ENCODE peak calls at places on chromosomes 3 and 15, in nine cellular contexts. Y is body of pancreas; R is NT2/D1; A is tibial nerve; O is NB4; X is fibroblast of lung; P is IMR-90; T is choroid plexus epithelial cell; C is CD8-positive, alpha-beta T cell. I is an unnamed sample.

GRCh38 chr3:148943531-148944200 is 47.7 kb upstream of the GYG1 start:
- DNase-seq in C (no peak), R (peak; percentile 43), A (no peak), O (peak; percentile 74), P (peak; percentile 85), Y (no peak), X (peak; percentile 91), T (peak; percentile 96), I (peak; percentile 25)

GRCh38 chr3:10249833-10250232 is 1.6 kb downstream of the TATDN2 start:
- DNase-seq in X (peak; percentile 44), A (no peak), T (peak; percentile 29), O (no peak), Y (no peak), P (peak; percentile 77), C (no peak), R (no peak), I (no peak)

GRCh38 chr3:61828158-61828874 is 266.9 kb downstream of the PTPRG start:
- DNase-seq in P (no peak), Y (no peak), R (no peak), A (no peak), C (no peak), O (no peak), T (no peak), X (peak; percentile 26), I (no peak)

GRCh38 chr3:65873869-65874268 is 164.8 kb downstream of the MAGI1 start:
- DNase-seq in X (no peak), P (no peak), T (no peak), A (no peak), R (no peak), O (no peak), C (no peak), Y (no peak), I (no peak)

GRCh38 chr3:31219131-31219843 is 313.4 kb upstream of the STT3B start:
- DNase-seq in R (no peak), O (peak; percentile 86), Y (no peak), T (peak; percentile 91), X (no peak), A (no peak), C (no peak), P (peak; percentile 15), I (no peak)

GRCh38 chr3:16447156-16447555 is 66.3 kb downstream of the RFTN1 start:
- DNase-seq in R (no peak), X (no peak), Y (no peak), A (no peak), T (no peak), C (no peak), O (no peak), P (no peak), I (no peak)

GRCh38 chr3:53234841-53235232 is 21.0 kb downstream of the TKT start:
- DNase-seq in T (no peak), X (no peak), Y (no peak), O (no peak), A (no peak), P (no peak), C (no peak), R (no peak), I (no peak)

GRCh38 chr15:71182522-71182921 is 67.3 kb downstream of the THSD4 start:
- DNase-seq in X (no peak), O (no peak), Y (no peak), R (no peak), C (no peak), P (no peak), A (no peak), T (no peak), I (no peak)

GRCh38 chr3:55313701-55314100 is 173.4 kb downstream of the WNT5A start:
- DNase-seq in O (no peak), C (no peak), Y (no peak), T (no peak), R (no peak), P (no peak), A (no peak), X (no peak), I (no peak)

GRCh38 chr3:149414557-149415231 is 37.2 kb upstream of the TM4SF1 start:
- DNase-seq in P (no peak), R (no peak), O (no peak), A (no peak), Y (no peak), X (peak; percentile 90), C (no peak), T (peak; percentile 76), I (no peak)

GRCh38 chr3:32457971-32458471 is 44.6 kb downstream of the CMTM6 start:
- DNase-seq in C (peak; percentile 58), X (no peak), P (no peak), T (no peak), R (no peak), A (no peak), Y (no peak), O (peak; percentile 73), I (no peak)

GRCh38 chr15:83747718-83748110 is 93.8 kb downstream of the ADAMTSL3 start:
- DNase-seq in C (no peak), R (no peak), P (no peak), O (no peak), T (no peak), A (no peak), Y (no peak), X (no peak), I (no peak)
- H3K4me3 ChIP-seq in C (no peak overlapping the region), R (no peak overlapping the region), P (no peak overlapping the region), O (no peak overlapping the region), T (no peak overlapping the region), A (no peak overlapping the region), Y (no peak overlapping the region), X (no peak overlapping the region), I (no peak overlapping the region)

DNA sequence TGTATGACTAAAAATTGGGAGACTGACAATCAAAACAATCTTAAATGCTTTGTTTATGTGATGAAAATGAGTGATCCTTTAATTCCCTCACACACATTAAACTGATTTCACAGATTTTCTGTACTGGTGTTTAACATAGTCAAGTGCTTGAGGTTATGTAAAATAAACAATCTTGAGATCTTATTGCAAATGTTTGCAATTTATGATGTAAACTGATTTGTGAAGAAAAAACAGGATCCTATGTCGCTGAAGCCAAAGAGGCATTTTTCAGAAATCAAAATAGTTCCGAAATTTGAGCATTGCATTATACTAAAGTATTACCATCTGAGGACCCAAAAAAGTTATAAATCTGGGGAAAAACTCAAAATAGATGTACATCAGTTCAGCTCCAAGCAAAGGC is 12.7 kb downstream of the SHOX2 start:
- DNase-seq in T (no peak), Y (no peak), X (no peak), P (no peak), C (no peak), O (no peak), A (no peak), R (no peak), I (no peak)
- H3K4me3 ChIP-seq in T (no peak overlapping the region), Y (no peak overlapping the region), X (no peak overlapping the region), P (no peak overlapping the region), C (no peak overlapping the region), O (no peak overlapping the region), A (no peak overlapping the region), R (no peak overlapping the region), I (no peak overlapping the region)

GRCh38 chr15:72782993-72783562 is 480 bp downstream of the ADPGK start:
- DNase-seq in C (peak; percentile 8), T (peak; percentile 53), X (peak; percentile 40), O (peak; percentile 92), P (peak; percentile 27), A (peak; percentile 19), R (no peak), Y (peak; percentile 51), I (no peak)

GRCh38 chr15:72782274-72782992 is 1.1 kb downstream of the ADPGK start:
- DNase-seq in A (no peak), X (no peak), O (peak; percentile 8), R (no peak), P (no peak), C (no peak), Y (peak; percentile 16), T (peak; percentile 16), I (no peak)

GRCh38 chr15:72784233-72784876 is 797 bp upstream of the ADPGK start:
- DNase-seq in O (peak; percentile 91), R (peak; percentile 55), C (no peak), A (no peak), X (peak; percentile 94), Y (no peak), T (peak; percentile 92), P (peak; percentile 89), I (peak; percentile 90)

GRCh38 chr15:72783563-72784232 is at the start of gene ADPGK:
- DNase-seq in R (peak; percentile 82), A (peak; percentile 79), O (peak; percentile 93), T (peak; percentile 94), P (peak; percentile 88), Y (peak; percentile 90), X (peak; percentile 92), C (peak; percentile 92), I (peak; percentile 93)

DNA sequence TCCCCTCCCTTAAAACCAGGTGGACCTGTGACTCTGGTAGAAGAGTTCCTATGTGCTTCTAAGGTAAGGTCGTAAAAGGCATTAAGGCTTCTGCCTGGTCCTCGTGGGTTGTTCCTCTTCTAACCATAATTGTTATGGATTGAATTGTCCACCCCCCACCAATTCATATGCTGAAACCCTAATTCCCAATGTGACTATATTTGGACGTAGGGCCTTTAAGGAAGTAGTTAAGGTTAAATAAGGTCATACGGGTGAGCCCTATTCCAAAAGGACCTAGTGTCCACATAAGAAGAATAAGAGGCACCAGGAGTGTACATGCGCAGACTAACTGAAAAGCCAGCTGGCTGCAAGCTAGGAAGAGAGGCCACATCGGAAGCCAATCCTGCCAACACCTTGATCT is 1.9 kb downstream of the ADPGK start:
- DNase-seq in P (no peak), Y (no peak), A (no peak), C (no peak), O (peak; percentile 30), T (no peak), R (no peak), X (no peak), I (no peak)
- H3K4me3 ChIP-seq in P (no peak overlapping the region), Y (no peak overlapping the region), A (no peak overlapping the region), C (no peak overlapping the region), O (peak overlapping the region; percentile 91), T (no peak overlapping the region), R (no peak overlapping the region), X (no peak overlapping the region), I (no peak overlapping the region)

GRCh38 chr3:69408989-69409388 is 23.1 kb upstream of the FRMD4B start:
- DNase-seq in Y (no peak), T (no peak), R (no peak), O (no peak), P (no peak), X (no peak), A (no peak), C (no peak), I (no peak)

GRCh38 chr3:69408542-69408941 is 22.7 kb upstream of the FRMD4B start:
- DNase-seq in A (no peak), R (no peak), X (no peak), P (no peak), O (no peak), Y (no peak), C (no peak), T (no peak), I (no peak)

GRCh38 chr3:69410301-69410700 is 24.4 kb upstream of the FRMD4B start:
- DNase-seq in A (peak; percentile 66), T (peak; percentile 83), O (peak; percentile 60), C (peak; percentile 44), P (peak; percentile 53), X (peak; percentile 71), Y (peak; percentile 76), R (peak; percentile 33), I (peak; percentile 64)

GRCh38 chr3:69411331-69411730 is 25.4 kb upstream of the FRMD4B start:
- DNase-seq in A (no peak), P (peak; percentile 14), X (no peak), O (no peak), Y (no peak), T (peak; percentile 53), R (no peak), C (no peak), I (no peak)

DNA sequence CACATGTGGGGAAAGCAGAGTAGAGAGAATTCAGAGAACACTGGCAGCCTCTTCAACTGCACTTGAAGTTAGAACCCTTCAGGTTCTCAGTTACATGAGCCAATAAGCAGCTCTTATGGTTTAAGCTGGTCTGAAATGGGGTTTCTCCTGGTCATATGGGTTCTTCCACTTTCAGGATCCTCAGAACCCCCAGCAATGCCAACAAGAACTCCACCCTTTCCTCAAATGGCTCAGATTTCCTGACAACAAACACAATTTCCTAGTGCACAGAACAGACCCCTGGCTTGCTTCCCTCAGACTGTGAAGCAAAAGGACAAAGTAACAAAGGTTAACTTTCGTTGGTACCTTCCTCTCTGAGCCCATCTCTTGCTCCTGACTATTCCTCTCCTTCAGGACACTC is 23.9 kb upstream of the FRMD4B start:
- DNase-seq in P (no peak), X (no peak), R (no peak), T (no peak), C (no peak), Y (no peak), A (no peak), O (no peak), I (no peak)
- H3K4me3 ChIP-seq in P (no peak overlapping the region), X (no peak overlapping the region), R (no peak overlapping the region), T (no peak overlapping the region), C (no peak overlapping the region), Y (no peak overlapping the region), A (no peak overlapping the region), O (no peak overlapping the region), I (no peak overlapping the region)